ENCODE peak calls at places on chromosomes 6 and 20, in four cellular contexts. B, Q, M and L are unnamed samples.

GRCh38 chr6:89371849-89372505 is 19.5 kb upstream of the UBE2J1 start:
- DNase-seq in B (peak), Q (peak), M (peak), L (no peak)

GRCh38 chr6:6915219-6915618 is 192.5 kb upstream of the RREB1 start:
- DNase-seq in B (peak), Q (no peak), M (no peak), L (no peak)

GRCh38 chr6:138162947-138163569 is 1.3 kb downstream of the ARFGEF3 start:
- DNase-seq in B (no peak), Q (no peak), M (no peak), L (no peak)

GRCh38 chr6:127833336-127833735 is 67.5 kb downstream of the THEMIS start:
- DNase-seq in B (no peak), Q (no peak), M (no peak), L (no peak)

GRCh38 chr6:55886185-55886836 is 10.9 kb upstream of the BMP5 start:
- DNase-seq in B (no peak), Q (no peak), M (peak), L (no peak)

GRCh38 chr6:98833101-98834059 is 994 bp upstream of the POU3F2 start:
- DNase-seq in B (peak), Q (no peak), M (peak), L (no peak)

GRCh38 chr20:36745234-36745926 is 510 bp downstream of the NDRG3 start:
- DNase-seq in B (peak), Q (no peak), M (peak), L (no peak)

GRCh38 chr20:20017852-20018245 is 687 bp downstream of the NAA20 start:
- DNase-seq in B (no peak), Q (no peak), M (peak), L (no peak)

GRCh38 chr6:137917518-137917917 is 50.5 kb downstream of the TNFAIP3 start:
- DNase-seq in B (no peak), Q (no peak), M (no peak), L (no peak)

GRCh38 chr20:4299773-4300172 is 284.4 kb upstream of the RNF24 start:
- DNase-seq in B (no peak), Q (no peak), M (no peak), L (no peak)

GRCh38 chr20:47857142-47857993 is 72.1 kb upstream of the SULF2 start:
- DNase-seq in B (no peak), Q (peak), M (no peak), L (peak)

GRCh38 chr20:43691928-43692524 is 25.1 kb downstream of the MYBL2 start:
- DNase-seq in B (peak), Q (no peak), M (peak), L (no peak)

GRCh38 chr6:11411592-11411991 is 126.0 kb upstream of the TMEM170B start:
- DNase-seq in B (no peak), Q (no peak), M (no peak), L (no peak)

GRCh38 chr6:144195671-144196070 is 45.4 kb downstream of the STX11 start:
- DNase-seq in B (no peak), Q (no peak), M (no peak), L (peak)

GRCh38 chr6:26743157-26743821 is 83.7 kb upstream of the ZNF322 start:
- DNase-seq in B (no peak), Q (no peak), M (peak), L (no peak)

GRCh38 chr6:34053721-34054120 is 92.2 kb downstream of the GRM4 start:
- DNase-seq in B (peak), Q (no peak), M (no peak), L (peak)

GRCh38 chr6:4607793-4608192 is 168.4 kb upstream of the CDYL start:
- DNase-seq in B (no peak), Q (no peak), M (no peak), L (no peak)

GRCh38 chr20:33727806-33728205 is 4.0 kb upstream of the ZNF341 start:
- DNase-seq in B (no peak), Q (no peak), M (no peak), L (no peak)

GRCh38 chr6:150857062-150857905 is 8.2 kb upstream of the MTHFD1L start:
- DNase-seq in B (no peak), Q (peak), M (peak), L (peak)

GRCh38 chr20:63520594-63520938 is at the start of gene PPDPF:
- DNase-seq in B (no peak), Q (peak), M (peak), L (no peak)

GRCh38 chr6:112033824-112034223 is 20.1 kb upstream of the CCN6 start:
- DNase-seq in B (no peak), Q (no peak), M (no peak), L (no peak)

GRCh38 chr20:44632103-44632752 is 19.3 kb downstream of the ADA start:
- DNase-seq in B (no peak), Q (no peak), M (no peak), L (no peak)

GRCh38 chr20:4449977-4450715 is 271.6 kb upstream of the PRND start:
- DNase-seq in B (peak), Q (no peak), M (no peak), L (no peak)

GRCh38 chr6:72522735-72523141 is 99.1 kb upstream of the KCNQ5 start:
- DNase-seq in B (peak), Q (no peak), M (no peak), L (no peak)

GRCh38 chr6:119758385-119758784 is 408.8 kb upstream of the MAN1A1 start:
- DNase-seq in B (no peak), Q (no peak), M (no peak), L (no peak)

GRCh38 chr6:37142047-37142614 is 27.8 kb upstream of the PIM1 start:
- DNase-seq in B (peak), Q (no peak), M (no peak), L (no peak)

GRCh38 chr20:58192567-58192966 is 35.9 kb downstream of the ANKRD60 start:
- DNase-seq in B (no peak), Q (no peak), M (peak), L (no peak)

GRCh38 chr6:128438311-128438916 is 82.0 kb downstream of the PTPRK start:
- DNase-seq in B (no peak), Q (no peak), M (peak), L (no peak)

GRCh38 chr6:61886608-61887259 is 399.3 kb downstream of the KHDRBS2 start:
- DNase-seq in B (no peak), Q (no peak), M (no peak), L (no peak)

GRCh38 chr6:131756039-131756438 is 45.2 kb upstream of the CTAGE9 start:
- DNase-seq in B (no peak), Q (no peak), M (no peak), L (no peak)

GRCh38 chr6:131755597-131755996 is 44.8 kb upstream of the CTAGE9 start:
- DNase-seq in B (no peak), Q (no peak), M (no peak), L (peak)

GRCh38 chr6:131754715-131755567 is 44.1 kb upstream of the CTAGE9 start:
- DNase-seq in B (no peak), Q (no peak), M (no peak), L (no peak)

GRCh38 chr6:131758920-131759319 is 48.1 kb upstream of the CTAGE9 start:
- DNase-seq in B (no peak), Q (no peak), M (no peak), L (no peak)

GRCh38 chr6:131754088-131754487 is 43.3 kb upstream of the CTAGE9 start:
- DNase-seq in B (no peak), Q (no peak), M (no peak), L (no peak)
- H3K27ac ChIP-seq in B (no peak), Q (no peak), M (no peak), L (no peak)

GRCh38 chr6:133888931-133889556 is at the start of gene TCF21:
- DNase-seq in B (no peak), Q (no peak), M (no peak), L (no peak)
- H3K27ac ChIP-seq in B (no peak), Q (no peak), M (no peak), L (no peak)

GRCh38 chr20:30912006-30912660 is 345.3 kb upstream of the DEFB115 start:
- DNase-seq in B (no peak), Q (no peak), M (no peak), L (no peak)
- H3K27ac ChIP-seq in B (no peak), Q (no peak), M (no peak), L (no peak)

GRCh38 chr20:11981366-11981947 is 63.8 kb downstream of the BTBD3 start:
- DNase-seq in B (no peak), Q (no peak), M (no peak), L (no peak)
- H3K27ac ChIP-seq in B (no peak), Q (no peak), M (no peak), L (no peak)

GRCh38 chr6:79612918-79613317 is 18.2 kb upstream of the SH3BGRL2 start:
- DNase-seq in B (no peak), Q (no peak), M (no peak), L (no peak)

GRCh38 chr6:79610301-79611009 is 20.7 kb upstream of the SH3BGRL2 start:
- DNase-seq in B (no peak), Q (peak), M (no peak), L (peak)

GRCh38 chr6:79612457-79612856 is 18.7 kb upstream of the SH3BGRL2 start:
- DNase-seq in B (no peak), Q (no peak), M (no peak), L (no peak)

GRCh38 chr6:79614326-79615285 is 16.5 kb upstream of the SH3BGRL2 start:
- DNase-seq in B (no peak), Q (no peak), M (peak), L (no peak)

DNA sequence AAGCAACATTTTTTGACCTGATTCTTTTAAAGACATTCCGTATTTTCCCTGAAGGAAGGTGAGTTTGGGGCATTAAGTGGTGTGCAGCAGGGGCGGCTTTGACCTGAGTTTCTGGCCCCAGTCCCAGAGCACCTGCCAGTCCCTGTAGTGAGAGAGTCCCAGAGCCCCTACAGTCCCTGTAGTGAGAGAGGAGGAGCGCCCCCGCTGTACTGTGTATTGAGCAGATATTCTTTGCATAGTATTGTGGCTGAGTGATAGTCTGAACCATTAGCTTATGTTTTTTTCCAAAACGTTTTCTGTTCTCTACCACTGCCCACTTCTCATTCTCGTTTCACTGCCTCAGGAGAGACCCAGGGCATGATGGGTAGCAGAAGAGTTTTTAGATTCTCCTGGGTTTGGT is 17.2 kb upstream of the SH3BGRL2 start:
- DNase-seq in B (no peak), Q (no peak), M (no peak), L (no peak)
- H3K27ac ChIP-seq in B (no peak), Q (no peak), M (no peak), L (no peak)